ENCODE peak calls at places on chromosome 9, in seven cellular contexts. One of them, this sample, is unnamed.

GRCh38 chr9:13213337-13213736 is 66.2 kb downstream of the MPDZ start:
- DNase-seq in SK-N-SH: no peak
- DNase-seq in hepatocyte: no peak
- DNase-seq in AG10803: peak
- DNase-seq in fibroblast of mammary gland: peak
- DNase-seq in adrenal gland: no peak
- DNase-seq in naive thymus-derived CD4-positive, alpha-beta T cell: no peak
- DNase-seq in this sample: no peak

GRCh38 chr9:2477755-2478154 is 143.8 kb upstream of the VLDLR start:
- DNase-seq in SK-N-SH: no peak
- DNase-seq in hepatocyte: no peak
- DNase-seq in AG10803: no peak
- DNase-seq in fibroblast of mammary gland: no peak
- DNase-seq in adrenal gland: no peak
- DNase-seq in naive thymus-derived CD4-positive, alpha-beta T cell: no peak
- DNase-seq in this sample: no peak

GRCh38 chr9:127776919-127777280 is 1.6 kb downstream of the SH2D3C start:
- DNase-seq in SK-N-SH: no peak
- DNase-seq in hepatocyte: no peak
- DNase-seq in AG10803: no peak
- DNase-seq in fibroblast of mammary gland: no peak
- DNase-seq in adrenal gland: no peak
- DNase-seq in naive thymus-derived CD4-positive, alpha-beta T cell: no peak
- DNase-seq in this sample: no peak

GRCh38 chr9:99515874-99516656 is 294.0 kb downstream of the SEC61B start:
- DNase-seq in SK-N-SH: no peak
- DNase-seq in hepatocyte: no peak
- DNase-seq in AG10803: no peak
- DNase-seq in fibroblast of mammary gland: no peak
- DNase-seq in adrenal gland: no peak
- DNase-seq in naive thymus-derived CD4-positive, alpha-beta T cell: no peak
- DNase-seq in this sample: no peak

GRCh38 chr9:114039484-114039883 is 38.6 kb downstream of the AMBP start:
- DNase-seq in SK-N-SH: no peak
- DNase-seq in hepatocyte: no peak
- DNase-seq in AG10803: no peak
- DNase-seq in fibroblast of mammary gland: no peak
- DNase-seq in adrenal gland: no peak
- DNase-seq in naive thymus-derived CD4-positive, alpha-beta T cell: no peak
- DNase-seq in this sample: no peak

GRCh38 chr9:79209012-79209411 is 362.8 kb upstream of the TLE4 start:
- DNase-seq in SK-N-SH: no peak
- DNase-seq in hepatocyte: no peak
- DNase-seq in AG10803: no peak
- DNase-seq in fibroblast of mammary gland: no peak
- DNase-seq in adrenal gland: no peak
- DNase-seq in naive thymus-derived CD4-positive, alpha-beta T cell: no peak
- DNase-seq in this sample: no peak

GRCh38 chr9:87594218-87594617 is 96.6 kb downstream of the DAPK1 start:
- DNase-seq in SK-N-SH: no peak
- DNase-seq in hepatocyte: no peak
- DNase-seq in AG10803: peak
- DNase-seq in fibroblast of mammary gland: peak
- DNase-seq in adrenal gland: no peak
- DNase-seq in naive thymus-derived CD4-positive, alpha-beta T cell: no peak
- DNase-seq in this sample: no peak

GRCh38 chr9:113468716-113469448 is 5.4 kb downstream of the RGS3 start:
- DNase-seq in SK-N-SH: peak
- DNase-seq in hepatocyte: no peak
- DNase-seq in AG10803: peak
- DNase-seq in fibroblast of mammary gland: no peak
- DNase-seq in adrenal gland: peak
- DNase-seq in naive thymus-derived CD4-positive, alpha-beta T cell: no peak
- DNase-seq in this sample: no peak

GRCh38 chr9:33458444-33458843 is 11.1 kb upstream of the AQP3 start:
- DNase-seq in SK-N-SH: no peak
- DNase-seq in hepatocyte: peak
- DNase-seq in AG10803: no peak
- DNase-seq in fibroblast of mammary gland: no peak
- DNase-seq in adrenal gland: no peak
- DNase-seq in naive thymus-derived CD4-positive, alpha-beta T cell: peak
- DNase-seq in this sample: peak

GRCh38 chr9:27109621-27110020 is 596 bp downstream of the TEK start:
- DNase-seq in SK-N-SH: no peak
- DNase-seq in hepatocyte: no peak
- DNase-seq in AG10803: no peak
- DNase-seq in fibroblast of mammary gland: no peak
- DNase-seq in adrenal gland: no peak
- DNase-seq in naive thymus-derived CD4-positive, alpha-beta T cell: no peak
- DNase-seq in this sample: no peak

GRCh38 chr9:113857875-113858274 is 18.2 kb upstream of the ZNF618 start:
- DNase-seq in SK-N-SH: no peak
- DNase-seq in hepatocyte: no peak
- DNase-seq in AG10803: no peak
- DNase-seq in fibroblast of mammary gland: no peak
- DNase-seq in adrenal gland: peak
- DNase-seq in naive thymus-derived CD4-positive, alpha-beta T cell: no peak
- DNase-seq in this sample: no peak

GRCh38 chr9:76658510-76659231 is 105.6 kb upstream of the PCA3 start:
- DNase-seq in SK-N-SH: no peak
- DNase-seq in hepatocyte: peak
- DNase-seq in AG10803: peak
- DNase-seq in fibroblast of mammary gland: peak
- DNase-seq in adrenal gland: no peak
- DNase-seq in naive thymus-derived CD4-positive, alpha-beta T cell: peak
- DNase-seq in this sample: peak

GRCh38 chr9:34744295-34745221 is 34.6 kb upstream of the CCL21 start:
- DNase-seq in SK-N-SH: no peak
- DNase-seq in hepatocyte: peak
- DNase-seq in AG10803: peak
- DNase-seq in fibroblast of mammary gland: peak
- DNase-seq in adrenal gland: peak
- DNase-seq in naive thymus-derived CD4-positive, alpha-beta T cell: no peak
- DNase-seq in this sample: no peak

GRCh38 chr9:37144762-37145161 is 24.4 kb downstream of the ZCCHC7 start:
- DNase-seq in SK-N-SH: no peak
- DNase-seq in hepatocyte: no peak
- DNase-seq in AG10803: no peak
- DNase-seq in fibroblast of mammary gland: peak
- DNase-seq in adrenal gland: no peak
- DNase-seq in naive thymus-derived CD4-positive, alpha-beta T cell: no peak
- DNase-seq in this sample: no peak

GRCh38 chr9:93132946-93133640 is 958 bp downstream of the NINJ1 start:
- DNase-seq in SK-N-SH: no peak
- DNase-seq in hepatocyte: peak
- DNase-seq in AG10803: no peak
- DNase-seq in fibroblast of mammary gland: no peak
- DNase-seq in adrenal gland: peak
- DNase-seq in naive thymus-derived CD4-positive, alpha-beta T cell: no peak
- DNase-seq in this sample: no peak

GRCh38 chr9:91425270-91425669 is 1.6 kb upstream of the NFIL3 start:
- DNase-seq in SK-N-SH: no peak
- DNase-seq in hepatocyte: no peak
- DNase-seq in AG10803: no peak
- DNase-seq in fibroblast of mammary gland: peak
- DNase-seq in adrenal gland: no peak
- DNase-seq in naive thymus-derived CD4-positive, alpha-beta T cell: no peak
- DNase-seq in this sample: no peak

GRCh38 chr9:130845901-130846381 is 10.9 kb downstream of the ABL1 start:
- DNase-seq in SK-N-SH: peak
- DNase-seq in hepatocyte: peak
- DNase-seq in AG10803: peak
- DNase-seq in fibroblast of mammary gland: peak
- DNase-seq in adrenal gland: no peak
- DNase-seq in naive thymus-derived CD4-positive, alpha-beta T cell: no peak
- DNase-seq in this sample: no peak

GRCh38 chr9:15735083-15735974 is 182.5 kb downstream of the CCDC171 start:
- DNase-seq in SK-N-SH: no peak
- DNase-seq in hepatocyte: peak
- DNase-seq in AG10803: peak
- DNase-seq in fibroblast of mammary gland: peak
- DNase-seq in adrenal gland: no peak
- DNase-seq in naive thymus-derived CD4-positive, alpha-beta T cell: no peak
- DNase-seq in this sample: no peak

GRCh38 chr9:26789959-26790358 is 102.6 kb downstream of the CAAP1 start:
- DNase-seq in SK-N-SH: no peak
- DNase-seq in hepatocyte: no peak
- DNase-seq in AG10803: no peak
- DNase-seq in fibroblast of mammary gland: peak
- DNase-seq in adrenal gland: no peak
- DNase-seq in naive thymus-derived CD4-positive, alpha-beta T cell: no peak
- DNase-seq in this sample: no peak

GRCh38 chr9:99199938-99200539 is 21.7 kb downstream of the ALG2 start:
- DNase-seq in SK-N-SH: no peak
- DNase-seq in hepatocyte: no peak
- DNase-seq in AG10803: no peak
- DNase-seq in fibroblast of mammary gland: no peak
- DNase-seq in adrenal gland: no peak
- DNase-seq in naive thymus-derived CD4-positive, alpha-beta T cell: no peak
- DNase-seq in this sample: no peak

GRCh38 chr9:77933976-77934375 is 97.6 kb downstream of the GNAQ start:
- DNase-seq in SK-N-SH: no peak
- DNase-seq in hepatocyte: no peak
- DNase-seq in AG10803: no peak
- DNase-seq in fibroblast of mammary gland: no peak
- DNase-seq in adrenal gland: no peak
- DNase-seq in naive thymus-derived CD4-positive, alpha-beta T cell: no peak
- DNase-seq in this sample: no peak

DNA sequence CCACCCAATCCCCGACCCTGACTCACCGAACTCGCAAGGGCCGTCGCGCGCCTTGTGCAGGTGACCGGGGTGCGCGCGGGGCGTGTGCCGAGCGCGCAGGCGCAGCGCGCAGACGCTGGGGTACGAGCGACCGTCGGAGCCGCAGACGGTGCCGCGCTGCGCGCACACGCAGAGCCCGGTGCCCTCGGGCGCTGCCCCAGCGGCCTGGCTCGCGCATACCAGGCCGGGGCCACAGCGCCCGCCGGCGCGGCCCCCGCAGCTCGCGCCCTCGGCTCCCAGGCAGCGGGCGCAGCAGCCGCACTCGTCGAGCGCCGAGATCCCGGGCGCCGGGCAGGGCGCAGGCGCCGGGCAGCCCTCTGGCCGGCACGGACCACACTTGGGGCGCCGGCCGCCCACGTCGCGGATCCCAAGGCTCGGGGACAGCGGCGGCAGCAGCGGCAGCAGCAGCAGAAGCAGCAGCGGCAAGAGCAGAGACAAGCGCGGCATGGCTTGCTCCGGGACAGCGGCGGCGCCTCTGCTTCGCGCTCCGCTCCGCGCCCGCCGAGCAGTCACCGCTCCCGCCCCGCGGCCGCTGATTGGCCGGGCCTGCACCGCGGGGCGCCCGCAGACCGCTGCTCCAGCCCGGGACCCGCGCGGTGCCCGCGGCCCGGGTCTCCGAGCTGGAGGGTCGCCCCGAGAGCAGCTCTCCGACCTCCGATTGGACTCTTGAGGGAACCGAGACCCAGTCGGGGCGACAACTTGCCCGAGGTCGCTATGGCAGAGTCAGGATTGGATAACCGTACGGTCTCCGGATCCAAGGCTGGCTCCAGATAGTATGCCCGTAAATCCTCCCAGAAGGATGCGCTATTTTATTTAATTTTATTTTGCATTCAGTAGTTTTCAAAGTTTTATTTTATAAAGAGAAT is at the start of gene IGFBPL1:
- DNase-seq in SK-N-SH: peak
- DNase-seq in hepatocyte: peak
- DNase-seq in AG10803: no peak
- DNase-seq in fibroblast of mammary gland: no peak
- DNase-seq in adrenal gland: no peak
- DNase-seq in naive thymus-derived CD4-positive, alpha-beta T cell: no peak
- DNase-seq in this sample: no peak
- H3K4me3 ChIP-seq in SK-N-SH: peak
- H3K4me3 ChIP-seq in hepatocyte: peak
- H3K4me3 ChIP-seq in AG10803: peak
- H3K4me3 ChIP-seq in fibroblast of mammary gland: no peak
- H3K4me3 ChIP-seq in adrenal gland: no peak
- H3K4me3 ChIP-seq in naive thymus-derived CD4-positive, alpha-beta T cell: no peak
- H3K4me3 ChIP-seq in this sample: no peak

DNA sequence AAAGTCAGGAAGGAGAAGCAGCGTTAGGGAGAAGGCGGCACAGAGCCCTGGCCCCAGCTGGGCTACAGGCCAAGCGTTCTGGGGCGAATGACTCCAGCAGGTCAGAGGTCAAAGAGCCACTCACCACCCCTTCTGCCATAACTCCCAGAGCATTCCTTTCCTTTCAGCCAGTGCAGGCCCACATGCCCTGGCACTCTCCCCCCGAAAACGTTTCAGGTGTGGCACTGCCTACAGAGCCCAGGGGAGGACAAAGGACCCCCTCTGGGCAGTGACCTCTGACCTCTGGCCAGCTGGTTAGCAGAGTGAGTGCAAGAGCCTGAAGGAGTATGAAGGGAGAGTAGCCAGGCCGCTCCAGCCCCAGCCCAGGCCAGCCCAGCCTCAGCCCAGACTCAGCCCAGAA is 4.9 kb downstream of the ABCA2 start:
- DNase-seq in SK-N-SH: no peak
- DNase-seq in hepatocyte: no peak
- DNase-seq in AG10803: no peak
- DNase-seq in fibroblast of mammary gland: no peak
- DNase-seq in adrenal gland: no peak
- DNase-seq in naive thymus-derived CD4-positive, alpha-beta T cell: no peak
- DNase-seq in this sample: no peak
- H3K4me3 ChIP-seq in SK-N-SH: no peak
- H3K4me3 ChIP-seq in hepatocyte: no peak
- H3K4me3 ChIP-seq in AG10803: no peak
- H3K4me3 ChIP-seq in fibroblast of mammary gland: no peak
- H3K4me3 ChIP-seq in adrenal gland: no peak
- H3K4me3 ChIP-seq in naive thymus-derived CD4-positive, alpha-beta T cell: no peak
- H3K4me3 ChIP-seq in this sample: no peak

GRCh38 chr9:133873006-133873780 is 118.9 kb downstream of the VAV2 start:
- DNase-seq in SK-N-SH: peak
- DNase-seq in hepatocyte: no peak
- DNase-seq in AG10803: no peak
- DNase-seq in fibroblast of mammary gland: no peak
- DNase-seq in adrenal gland: no peak
- DNase-seq in naive thymus-derived CD4-positive, alpha-beta T cell: no peak
- DNase-seq in this sample: no peak
- H3K4me3 ChIP-seq in SK-N-SH: no peak
- H3K4me3 ChIP-seq in hepatocyte: no peak
- H3K4me3 ChIP-seq in AG10803: no peak
- H3K4me3 ChIP-seq in fibroblast of mammary gland: no peak
- H3K4me3 ChIP-seq in adrenal gland: no peak
- H3K4me3 ChIP-seq in naive thymus-derived CD4-positive, alpha-beta T cell: no peak
- H3K4me3 ChIP-seq in this sample: no peak

DNA sequence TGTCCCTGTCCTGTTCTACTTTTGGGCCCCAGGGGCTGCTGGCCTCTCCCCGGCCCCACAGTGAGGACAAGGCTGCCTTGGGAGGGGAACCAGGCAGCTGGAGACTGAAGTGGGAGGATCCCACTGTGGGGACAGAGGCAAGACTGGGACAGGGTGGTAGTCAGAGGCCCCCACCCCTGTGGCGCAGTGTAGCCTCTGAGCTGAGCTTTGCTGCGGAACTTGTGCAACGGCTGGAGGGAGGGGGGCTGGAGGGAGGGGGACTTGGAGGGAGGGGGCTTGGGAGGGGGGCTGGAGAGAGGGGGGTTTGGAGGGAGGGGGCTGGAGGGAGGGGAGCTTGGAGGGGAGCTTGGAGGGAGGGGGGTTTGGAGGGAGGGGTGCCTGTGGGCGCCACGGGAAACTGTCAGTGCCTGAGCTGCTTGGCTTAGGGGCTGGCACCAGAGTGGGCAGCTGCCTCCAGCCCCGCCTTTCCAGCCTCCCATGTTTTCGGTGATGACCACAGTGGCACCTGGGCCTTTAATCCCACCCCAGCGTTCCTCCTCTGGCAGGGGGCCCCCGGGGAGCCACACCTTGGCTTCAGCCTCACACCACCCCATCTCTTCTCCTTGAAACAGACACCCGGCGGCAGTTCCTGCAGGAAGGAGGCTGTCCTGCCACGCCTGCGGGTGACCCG is 2.3 kb upstream of the FUT7 start:
- DNase-seq in SK-N-SH: peak
- DNase-seq in hepatocyte: no peak
- DNase-seq in AG10803: no peak
- DNase-seq in fibroblast of mammary gland: no peak
- DNase-seq in adrenal gland: peak
- DNase-seq in naive thymus-derived CD4-positive, alpha-beta T cell: no peak
- DNase-seq in this sample: no peak
- H3K4me3 ChIP-seq in SK-N-SH: no peak
- H3K4me3 ChIP-seq in hepatocyte: no peak
- H3K4me3 ChIP-seq in AG10803: no peak
- H3K4me3 ChIP-seq in fibroblast of mammary gland: no peak
- H3K4me3 ChIP-seq in adrenal gland: no peak
- H3K4me3 ChIP-seq in naive thymus-derived CD4-positive, alpha-beta T cell: no peak
- H3K4me3 ChIP-seq in this sample: no peak